ENCODE peak calls at places on chromosomes 4 and X, in nine cellular contexts. W, G, D, E, N, V, Y, S and M are unnamed samples.

GRCh38 chr4:8342651-8343050 is 73.1 kb downstream of the HTRA3 start:
- DNase-seq in W (no peak), G (no peak), D (peak; percentile 15), E (no peak), N (no peak), V (no peak), Y (no peak), S (peak; percentile 60), M (no peak)

GRCh38 chrX:39196192-39197102 is 395.2 kb downstream of the MID1IP1 start:
- DNase-seq in W (peak; percentile 27), G (peak; percentile 14), D (peak; percentile 24), E (no peak), N (peak; percentile 32), V (peak; percentile 38), Y (no peak), S (no peak), M (no peak)

GRCh38 chrX:40434947-40435346 is 145.8 kb upstream of the ATP6AP2 start:
- DNase-seq in W (no peak), G (no peak), D (no peak), E (peak; percentile 18), N (no peak), V (peak; percentile 76), Y (no peak), S (peak; percentile 50), M (no peak)

GRCh38 chrX:45622538-45622937 is 421.9 kb upstream of the DIPK2B start:
- DNase-seq in W (no peak), G (no peak), D (peak; percentile 56), E (no peak), N (no peak), V (no peak), Y (no peak), S (no peak), M (no peak)

GRCh38 chr4:78928835-78929234 is 10.4 kb downstream of the PAQR3 start:
- DNase-seq in W (no peak), G (no peak), D (no peak), E (peak; percentile 5), N (no peak), V (no peak), Y (no peak), S (no peak), M (no peak)

GRCh38 chr4:98510757-98511517 is 147.5 kb downstream of the TSPAN5 start:
- DNase-seq in W (no peak), G (no peak), D (peak; percentile 72), E (no peak), N (no peak), V (no peak), Y (no peak), S (no peak), M (no peak)

GRCh38 chr4:747546-748170 is 42.0 kb downstream of the PCGF3 start:
- DNase-seq in W (no peak), G (no peak), D (no peak), E (no peak), N (no peak), V (no peak), Y (no peak), S (no peak), M (no peak)

GRCh38 chr4:145680902-145681301 is 956 bp downstream of the C4orf51 start:
- DNase-seq in W (no peak), G (no peak), D (no peak), E (no peak), N (no peak), V (no peak), Y (no peak), S (no peak), M (no peak)

GRCh38 chrX:11287505-11287904 is 5.7 kb upstream of the AMELX start:
- DNase-seq in W (no peak), G (no peak), D (peak; percentile 13), E (no peak), N (no peak), V (no peak), Y (no peak), S (no peak), M (no peak)

GRCh38 chr4:174278467-174278866 is 5.0 kb downstream of the FBXO8 start:
- DNase-seq in W (no peak), G (no peak), D (no peak), E (no peak), N (no peak), V (no peak), Y (no peak), S (no peak), M (no peak)

GRCh38 chrX:103517246-103517645 is 2.0 kb downstream of the RAB40A start:
- DNase-seq in W (no peak), G (no peak), D (peak; percentile 25), E (no peak), N (no peak), V (no peak), Y (no peak), S (no peak), M (no peak)

GRCh38 chr4:114997596-114997995 is 115.8 kb downstream of the NDST4 start:
- DNase-seq in W (no peak), G (no peak), D (peak; percentile 0), E (no peak), N (no peak), V (no peak), Y (no peak), S (no peak), M (no peak)